ENCODE peak calls at places on chromosomes 5 and 9, in four cellular contexts. V, X, B and T are unnamed samples.

GRCh38 chr5:169873642-169874041 is 106.7 kb downstream of the INSYN2B start:
- DNase-seq in X (no peak), B (no peak), V (no peak), T (no peak)

GRCh38 chr9:117387422-117387821 is 27.4 kb downstream of the ASTN2 start:
- DNase-seq in B (no peak), X (no peak), V (no peak), T (no peak)

GRCh38 chr5:37214550-37214949 is 34.6 kb downstream of the CPLANE1 start:
- DNase-seq in V (no peak), B (no peak), X (no peak), T (no peak)

GRCh38 chr5:181173027-181173419 is 25.6 kb downstream of the OR2V2 start:
- DNase-seq in X (no peak), V (no peak), B (peak), T (no peak)

GRCh38 chr5:142478116-142478515 is 153.3 kb upstream of the SPRY4 start:
- DNase-seq in X (no peak), B (no peak), V (peak), T (no peak)

GRCh38 chr9:129270903-129271431 is 92.9 kb upstream of the IER5L start:
- DNase-seq in B (no peak), V (no peak), X (peak), T (no peak)

GRCh38 chr9:91966503-91966902 is 16.5 kb upstream of the ROR2 start:
- DNase-seq in B (no peak), X (no peak), V (no peak), T (no peak)

GRCh38 chr5:90015584-90016018 is 394.0 kb downstream of the CETN3 start:
- DNase-seq in X (no peak), B (no peak), V (no peak), T (no peak)

GRCh38 chr5:38453506-38453905 is 102.9 kb downstream of the LIFR start:
- DNase-seq in B (peak), X (no peak), V (no peak), T (no peak)

GRCh38 chr5:83179966-83180365 is 102.6 kb downstream of the XRCC4 start:
- DNase-seq in V (no peak), X (no peak), B (no peak), T (no peak)

GRCh38 chr9:124032247-124032646 is 20.7 kb downstream of the LHX2 start:
- DNase-seq in V (no peak), B (no peak), X (no peak), T (no peak)

GRCh38 chr9:134495881-134496412 is 145.7 kb upstream of the COL5A1 start:
- DNase-seq in B (no peak), V (no peak), X (no peak), T (no peak)

GRCh38 chr5:92838253-92838652 is 742.8 kb downstream of the NR2F1-AS1 start:
- DNase-seq in V (no peak), X (no peak), B (no peak), T (no peak)

GRCh38 chr9:136267261-136268111 is 21.9 kb upstream of the QSOX2 start:
- DNase-seq in B (peak), V (no peak), X (peak), T (no peak)

GRCh38 chr9:98365227-98365669 is 109.8 kb upstream of the TBC1D2 start:
- DNase-seq in X (no peak), V (no peak), B (no peak), T (peak)

GRCh38 chr5:94903719-94904118 is 285.2 kb downstream of the SLF1 start:
- DNase-seq in V (no peak), X (no peak), B (no peak), T (no peak)

GRCh38 chr5:671459-672328 is 21.5 kb downstream of the TPPP start:
- DNase-seq in V (peak), B (peak), X (no peak), T (peak)

GRCh38 chr9:83281306-83282255 is 218.6 kb upstream of the RASEF start:
- DNase-seq in V (no peak), X (no peak), B (no peak), T (no peak)

GRCh38 chr5:154653764-154654483 is 101.3 kb upstream of the LARP1 start:
- DNase-seq in B (no peak), V (no peak), X (peak), T (no peak)

GRCh38 chr5:1746371-1747078 is 53.1 kb downstream of the MRPL36 start:
- DNase-seq in V (no peak), B (no peak), X (no peak), T (no peak)

GRCh38 chr5:42021119-42021518 is 96.0 kb downstream of the FBXO4 start:
- DNase-seq in V (no peak), B (no peak), X (no peak), T (no peak)

GRCh38 chr5:77751328-77752023 is 24.7 kb downstream of the TBCA start:
- DNase-seq in B (no peak), V (no peak), X (no peak), T (no peak)

GRCh38 chr5:173826179-173826920 is 61.8 kb upstream of the CPEB4 start:
- DNase-seq in V (no peak), B (no peak), X (no peak), T (no peak)

GRCh38 chr5:32942225-32942989 is 231.3 kb downstream of the NPR3 start:
- DNase-seq in X (no peak), B (no peak), V (no peak), T (peak)

GRCh38 chr5:10157085-10157669 is 92.5 kb downstream of the ATPSCKMT start:
- DNase-seq in X (no peak), B (no peak), V (no peak), T (no peak)

GRCh38 chr5:137470111-137470920 is 28.8 kb downstream of the SPOCK1 start:
- DNase-seq in X (no peak), V (no peak), B (no peak), T (no peak)

GRCh38 chr5:180069589-180070247 is 1.8 kb downstream of the RNF130 start:
- DNase-seq in B (no peak), V (no peak), X (no peak), T (no peak)

GRCh38 chr9:107480386-107480789 is 9.2 kb downstream of the KLF4 start:
- DNase-seq in V (no peak), B (no peak), X (peak), T (no peak)

GRCh38 chr5:79168031-79168430 is 56.4 kb downstream of the BHMT start:
- DNase-seq in B (no peak), V (no peak), X (no peak), T (no peak)

GRCh38 chr9:137705443-137705863 is 86.6 kb downstream of the EHMT1 start:
- DNase-seq in V (no peak), X (peak), B (peak), T (no peak)

GRCh38 chr9:125521462-125522327 is 185.3 kb downstream of the MAPKAP1 start:
- DNase-seq in V (no peak), X (no peak), B (no peak), T (no peak)

GRCh38 chr5:167339205-167339604 is 952.2 kb upstream of the WWC1 start:
- DNase-seq in V (no peak), B (no peak), X (no peak), T (no peak)

GRCh38 chr9:26261503-26262330 is 583.5 kb upstream of the TUSC1 start:
- DNase-seq in B (no peak), V (no peak), X (no peak), T (no peak)